ENCODE peak calls at places on chromosomes 12 and 14, in ten cellular contexts. One of them, this sample, is unnamed.

GRCh38 chr12:54294152-54294913 is 6.5 kb downstream of the NFE2 start:
- DNase-seq in fibroblast of villous mesenchyme: peak; percentile 49
- DNase-seq in esophagus squamous epithelium: no peak
- DNase-seq in astrocyte of the spinal cord: no peak
- DNase-seq in WTC11: peak; percentile 88
- DNase-seq in choroid plexus epithelial cell: peak; percentile 37
- DNase-seq in foreskin fibroblast: no peak
- DNase-seq in activated CD8-positive, alpha-beta T cell treated with anti-CD3 and anti-CD28 coated beads for 36 hours: peak; percentile 77
- DNase-seq in nephron progenitor cell: peak; percentile 44
- DNase-seq in cardiac muscle cell: peak; percentile 41
- DNase-seq in this sample: peak; percentile 72

GRCh38 chr12:55742719-55743130 is at the start of gene GDF11:
- DNase-seq in nephron progenitor cell: no peak
- DNase-seq in activated CD8-positive, alpha-beta T cell treated with anti-CD3 and anti-CD28 coated beads for 36 hours: peak; percentile 83
- DNase-seq in esophagus squamous epithelium: no peak
- DNase-seq in foreskin fibroblast: peak; percentile 74
- DNase-seq in choroid plexus epithelial cell: peak; percentile 71
- DNase-seq in fibroblast of villous mesenchyme: peak; percentile 73
- DNase-seq in WTC11: peak; percentile 79
- DNase-seq in cardiac muscle cell: peak; percentile 79
- DNase-seq in astrocyte of the spinal cord: peak; percentile 73
- DNase-seq in this sample: peak; percentile 90

GRCh38 chr12:59632408-59632807 is 36.6 kb downstream of the SLC16A7 start:
- DNase-seq in foreskin fibroblast: no peak
- DNase-seq in nephron progenitor cell: no peak
- DNase-seq in choroid plexus epithelial cell: no peak
- DNase-seq in esophagus squamous epithelium: no peak
- DNase-seq in cardiac muscle cell: peak; percentile 23
- DNase-seq in astrocyte of the spinal cord: no peak
- DNase-seq in WTC11: no peak
- DNase-seq in activated CD8-positive, alpha-beta T cell treated with anti-CD3 and anti-CD28 coated beads for 36 hours: no peak
- DNase-seq in fibroblast of villous mesenchyme: peak; percentile 38
- DNase-seq in this sample: no peak

GRCh38 chr14:90491868-90492560 is 95.2 kb downstream of the CALM1 start:
- DNase-seq in cardiac muscle cell: peak; percentile 16
- DNase-seq in nephron progenitor cell: no peak
- DNase-seq in WTC11: no peak
- DNase-seq in fibroblast of villous mesenchyme: no peak
- DNase-seq in activated CD8-positive, alpha-beta T cell treated with anti-CD3 and anti-CD28 coated beads for 36 hours: no peak
- DNase-seq in esophagus squamous epithelium: no peak
- DNase-seq in astrocyte of the spinal cord: no peak
- DNase-seq in choroid plexus epithelial cell: no peak
- DNase-seq in foreskin fibroblast: no peak
- DNase-seq in this sample: no peak

GRCh38 chr14:84458881-84459280 is 1071.1 kb upstream of the FLRT2 start:
- DNase-seq in WTC11: no peak
- DNase-seq in foreskin fibroblast: no peak
- DNase-seq in nephron progenitor cell: no peak
- DNase-seq in cardiac muscle cell: no peak
- DNase-seq in esophagus squamous epithelium: no peak
- DNase-seq in fibroblast of villous mesenchyme: no peak
- DNase-seq in activated CD8-positive, alpha-beta T cell treated with anti-CD3 and anti-CD28 coated beads for 36 hours: no peak
- DNase-seq in choroid plexus epithelial cell: no peak
- DNase-seq in astrocyte of the spinal cord: no peak
- DNase-seq in this sample: no peak

GRCh38 chr14:36820111-36820709 is 158.6 kb downstream of the PAX9 start:
- DNase-seq in foreskin fibroblast: no peak
- DNase-seq in astrocyte of the spinal cord: no peak
- DNase-seq in nephron progenitor cell: no peak
- DNase-seq in choroid plexus epithelial cell: no peak
- DNase-seq in activated CD8-positive, alpha-beta T cell treated with anti-CD3 and anti-CD28 coated beads for 36 hours: no peak
- DNase-seq in WTC11: no peak
- DNase-seq in cardiac muscle cell: no peak
- DNase-seq in esophagus squamous epithelium: no peak
- DNase-seq in fibroblast of villous mesenchyme: no peak
- DNase-seq in this sample: no peak

GRCh38 chr14:99120147-99121026 is 151.6 kb downstream of the BCL11B start:
- DNase-seq in fibroblast of villous mesenchyme: no peak
- DNase-seq in astrocyte of the spinal cord: no peak
- DNase-seq in cardiac muscle cell: no peak
- DNase-seq in choroid plexus epithelial cell: no peak
- DNase-seq in activated CD8-positive, alpha-beta T cell treated with anti-CD3 and anti-CD28 coated beads for 36 hours: no peak
- DNase-seq in nephron progenitor cell: no peak
- DNase-seq in esophagus squamous epithelium: no peak
- DNase-seq in WTC11: no peak
- DNase-seq in foreskin fibroblast: no peak
- DNase-seq in this sample: no peak

GRCh38 chr14:50520947-50521815 is 11.2 kb downstream of the MAP4K5 start:
- DNase-seq in WTC11: no peak
- DNase-seq in foreskin fibroblast: peak; percentile 74
- DNase-seq in choroid plexus epithelial cell: peak; percentile 88
- DNase-seq in fibroblast of villous mesenchyme: peak; percentile 80
- DNase-seq in esophagus squamous epithelium: no peak
- DNase-seq in nephron progenitor cell: no peak
- DNase-seq in astrocyte of the spinal cord: peak; percentile 85
- DNase-seq in cardiac muscle cell: peak; percentile 38
- DNase-seq in activated CD8-positive, alpha-beta T cell treated with anti-CD3 and anti-CD28 coated beads for 36 hours: peak; percentile 87
- DNase-seq in this sample: peak; percentile 51

GRCh38 chr14:68391292-68392014 is 401.4 kb downstream of the ZFP36L1 start:
- DNase-seq in esophagus squamous epithelium: no peak
- DNase-seq in cardiac muscle cell: peak; percentile 82
- DNase-seq in fibroblast of villous mesenchyme: no peak
- DNase-seq in foreskin fibroblast: peak; percentile 36
- DNase-seq in astrocyte of the spinal cord: peak; percentile 90
- DNase-seq in activated CD8-positive, alpha-beta T cell treated with anti-CD3 and anti-CD28 coated beads for 36 hours: no peak
- DNase-seq in nephron progenitor cell: no peak
- DNase-seq in WTC11: no peak
- DNase-seq in choroid plexus epithelial cell: peak; percentile 86
- DNase-seq in this sample: no peak

GRCh38 chr14:90551070-90551704 is 154.4 kb downstream of the CALM1 start:
- DNase-seq in choroid plexus epithelial cell: peak; percentile 36
- DNase-seq in esophagus squamous epithelium: no peak
- DNase-seq in nephron progenitor cell: no peak
- DNase-seq in cardiac muscle cell: peak; percentile 12
- DNase-seq in foreskin fibroblast: peak; percentile 17
- DNase-seq in fibroblast of villous mesenchyme: peak; percentile 36
- DNase-seq in WTC11: no peak
- DNase-seq in astrocyte of the spinal cord: peak; percentile 55
- DNase-seq in activated CD8-positive, alpha-beta T cell treated with anti-CD3 and anti-CD28 coated beads for 36 hours: no peak
- DNase-seq in this sample: no peak

GRCh38 chr14:92532490-92533163 is 19.0 kb downstream of the RIN3 start:
- DNase-seq in nephron progenitor cell: no peak
- DNase-seq in WTC11: no peak
- DNase-seq in fibroblast of villous mesenchyme: no peak
- DNase-seq in astrocyte of the spinal cord: no peak
- DNase-seq in choroid plexus epithelial cell: no peak
- DNase-seq in esophagus squamous epithelium: no peak
- DNase-seq in activated CD8-positive, alpha-beta T cell treated with anti-CD3 and anti-CD28 coated beads for 36 hours: no peak
- DNase-seq in cardiac muscle cell: no peak
- DNase-seq in foreskin fibroblast: no peak
- DNase-seq in this sample: no peak

GRCh38 chr12:57769594-57769993 is 2.3 kb downstream of the METTL1 start:
- DNase-seq in nephron progenitor cell: no peak
- DNase-seq in fibroblast of villous mesenchyme: no peak
- DNase-seq in foreskin fibroblast: no peak
- DNase-seq in cardiac muscle cell: no peak
- DNase-seq in astrocyte of the spinal cord: no peak
- DNase-seq in activated CD8-positive, alpha-beta T cell treated with anti-CD3 and anti-CD28 coated beads for 36 hours: no peak
- DNase-seq in choroid plexus epithelial cell: no peak
- DNase-seq in esophagus squamous epithelium: no peak
- DNase-seq in WTC11: no peak
- DNase-seq in this sample: no peak

GRCh38 chr14:63524537-63525155 is 18.5 kb downstream of the PPP2R5E start:
- DNase-seq in activated CD8-positive, alpha-beta T cell treated with anti-CD3 and anti-CD28 coated beads for 36 hours: peak; percentile 47
- DNase-seq in astrocyte of the spinal cord: no peak
- DNase-seq in nephron progenitor cell: no peak
- DNase-seq in fibroblast of villous mesenchyme: no peak
- DNase-seq in WTC11: no peak
- DNase-seq in cardiac muscle cell: no peak
- DNase-seq in choroid plexus epithelial cell: no peak
- DNase-seq in foreskin fibroblast: no peak
- DNase-seq in esophagus squamous epithelium: no peak
- DNase-seq in this sample: no peak

GRCh38 chr12:58915634-58916033 is 4.7 kb downstream of the LRIG3 start:
- DNase-seq in foreskin fibroblast: peak; percentile 62
- DNase-seq in nephron progenitor cell: peak; percentile 18
- DNase-seq in cardiac muscle cell: peak; percentile 64
- DNase-seq in choroid plexus epithelial cell: peak; percentile 69
- DNase-seq in activated CD8-positive, alpha-beta T cell treated with anti-CD3 and anti-CD28 coated beads for 36 hours: no peak
- DNase-seq in esophagus squamous epithelium: no peak
- DNase-seq in astrocyte of the spinal cord: peak; percentile 78
- DNase-seq in WTC11: no peak
- DNase-seq in fibroblast of villous mesenchyme: peak; percentile 89
- DNase-seq in this sample: no peak

GRCh38 chr12:7832059-7832696 is 40.5 kb downstream of the SLC2A14 start:
- DNase-seq in WTC11: peak; percentile 34
- DNase-seq in choroid plexus epithelial cell: peak; percentile 83
- DNase-seq in nephron progenitor cell: peak; percentile 21
- DNase-seq in fibroblast of villous mesenchyme: peak; percentile 69
- DNase-seq in astrocyte of the spinal cord: peak; percentile 50
- DNase-seq in foreskin fibroblast: peak; percentile 41
- DNase-seq in cardiac muscle cell: peak; percentile 78
- DNase-seq in activated CD8-positive, alpha-beta T cell treated with anti-CD3 and anti-CD28 coated beads for 36 hours: peak; percentile 38
- DNase-seq in esophagus squamous epithelium: no peak
- DNase-seq in this sample: peak; percentile 72

GRCh38 chr12:52038447-52038846 is 12.8 kb upstream of the NR4A1 start:
- DNase-seq in choroid plexus epithelial cell: peak; percentile 29
- DNase-seq in foreskin fibroblast: no peak
- DNase-seq in astrocyte of the spinal cord: peak; percentile 24
- DNase-seq in activated CD8-positive, alpha-beta T cell treated with anti-CD3 and anti-CD28 coated beads for 36 hours: no peak
- DNase-seq in WTC11: no peak
- DNase-seq in cardiac muscle cell: no peak
- DNase-seq in esophagus squamous epithelium: no peak
- DNase-seq in nephron progenitor cell: no peak
- DNase-seq in fibroblast of villous mesenchyme: no peak
- DNase-seq in this sample: no peak

GRCh38 chr12:16189849-16190248 is 87.6 kb downstream of the SLC15A5 start:
- DNase-seq in activated CD8-positive, alpha-beta T cell treated with anti-CD3 and anti-CD28 coated beads for 36 hours: no peak
- DNase-seq in astrocyte of the spinal cord: peak; percentile 20
- DNase-seq in choroid plexus epithelial cell: peak; percentile 74
- DNase-seq in foreskin fibroblast: no peak
- DNase-seq in nephron progenitor cell: no peak
- DNase-seq in WTC11: no peak
- DNase-seq in cardiac muscle cell: peak; percentile 76
- DNase-seq in esophagus squamous epithelium: no peak
- DNase-seq in fibroblast of villous mesenchyme: peak; percentile 46
- DNase-seq in this sample: no peak
- TF ChIP-seq CTCF in activated CD8-positive, alpha-beta T cell treated with anti-CD3 and anti-CD28 coated beads for 36 hours: no peak
- TF ChIP-seq CTCF in astrocyte of the spinal cord: peak; percentile 28
- TF ChIP-seq CTCF in choroid plexus epithelial cell: peak; percentile 67
- TF ChIP-seq CTCF in foreskin fibroblast: peak; percentile 9
- TF ChIP-seq CTCF in nephron progenitor cell: peak; percentile 22
- TF ChIP-seq CTCF in WTC11: no peak
- TF ChIP-seq CTCF in cardiac muscle cell: peak; percentile 62
- TF ChIP-seq CTCF in esophagus squamous epithelium: no peak
- TF ChIP-seq CTCF in fibroblast of villous mesenchyme: peak; percentile 52
- TF ChIP-seq CTCF in this sample: no peak

GRCh38 chr12:46071335-46071734 is 81.0 kb upstream of the SCAF11 start:
- DNase-seq in cardiac muscle cell: no peak
- DNase-seq in activated CD8-positive, alpha-beta T cell treated with anti-CD3 and anti-CD28 coated beads for 36 hours: no peak
- DNase-seq in nephron progenitor cell: no peak
- DNase-seq in esophagus squamous epithelium: no peak
- DNase-seq in WTC11: no peak
- DNase-seq in choroid plexus epithelial cell: no peak
- DNase-seq in fibroblast of villous mesenchyme: no peak
- DNase-seq in foreskin fibroblast: no peak
- DNase-seq in astrocyte of the spinal cord: no peak
- DNase-seq in this sample: no peak
- TF ChIP-seq CTCF in cardiac muscle cell: no peak
- TF ChIP-seq CTCF in activated CD8-positive, alpha-beta T cell treated with anti-CD3 and anti-CD28 coated beads for 36 hours: no peak
- TF ChIP-seq CTCF in nephron progenitor cell: no peak
- TF ChIP-seq CTCF in esophagus squamous epithelium: no peak
- TF ChIP-seq CTCF in WTC11: no peak
- TF ChIP-seq CTCF in choroid plexus epithelial cell: no peak
- TF ChIP-seq CTCF in fibroblast of villous mesenchyme: no peak
- TF ChIP-seq CTCF in foreskin fibroblast: no peak
- TF ChIP-seq CTCF in astrocyte of the spinal cord: no peak
- TF ChIP-seq CTCF in this sample: no peak

DNA sequence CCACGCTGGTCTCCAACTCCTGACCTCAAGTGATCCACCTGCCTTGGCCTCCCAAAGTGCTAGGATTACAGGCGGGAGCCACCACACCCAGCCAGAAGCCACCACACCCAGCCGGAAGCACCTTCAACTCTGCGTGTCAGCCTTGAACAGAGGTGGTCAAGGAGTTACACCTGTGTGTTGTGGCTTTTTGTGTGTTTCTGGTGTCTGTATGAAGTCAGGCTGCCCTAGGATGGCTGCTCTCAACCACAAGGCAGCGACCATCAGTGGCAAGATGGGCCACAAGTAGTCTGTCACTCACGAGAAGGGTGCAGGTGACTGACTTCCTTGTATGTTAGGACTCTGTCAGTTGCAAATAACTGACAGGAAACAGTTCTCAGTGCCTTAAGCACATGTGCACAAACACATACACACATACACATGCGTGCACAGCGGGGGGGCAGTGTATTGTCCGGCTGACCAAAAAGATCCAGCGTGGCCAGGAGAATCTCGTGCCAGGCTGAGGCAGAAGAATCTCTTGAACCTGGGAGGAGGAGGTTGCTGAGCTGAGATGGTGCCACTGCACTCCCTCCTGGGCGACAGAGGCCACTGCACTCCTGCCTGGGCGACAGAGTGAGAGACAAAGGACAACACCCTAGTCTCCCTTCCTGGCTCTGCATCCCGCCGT is 13.5 kb downstream of the P2RX4 start:
- DNase-seq in WTC11: no peak
- DNase-seq in fibroblast of villous mesenchyme: no peak
- DNase-seq in esophagus squamous epithelium: no peak
- DNase-seq in cardiac muscle cell: no peak
- DNase-seq in astrocyte of the spinal cord: no peak
- DNase-seq in activated CD8-positive, alpha-beta T cell treated with anti-CD3 and anti-CD28 coated beads for 36 hours: peak; percentile 58
- DNase-seq in foreskin fibroblast: no peak
- DNase-seq in choroid plexus epithelial cell: peak; percentile 38
- DNase-seq in nephron progenitor cell: no peak
- DNase-seq in this sample: peak; percentile 42
- TF ChIP-seq CTCF in WTC11: no peak
- TF ChIP-seq CTCF in fibroblast of villous mesenchyme: peak; percentile 37
- TF ChIP-seq CTCF in esophagus squamous epithelium: peak; percentile 10
- TF ChIP-seq CTCF in cardiac muscle cell: no peak
- TF ChIP-seq CTCF in astrocyte of the spinal cord: peak; percentile 29
- TF ChIP-seq CTCF in activated CD8-positive, alpha-beta T cell treated with anti-CD3 and anti-CD28 coated beads for 36 hours: peak; percentile 40
- TF ChIP-seq CTCF in foreskin fibroblast: peak; percentile 10
- TF ChIP-seq CTCF in choroid plexus epithelial cell: peak; percentile 59
- TF ChIP-seq CTCF in nephron progenitor cell: no peak
- TF ChIP-seq CTCF in this sample: peak; percentile 25

DNA sequence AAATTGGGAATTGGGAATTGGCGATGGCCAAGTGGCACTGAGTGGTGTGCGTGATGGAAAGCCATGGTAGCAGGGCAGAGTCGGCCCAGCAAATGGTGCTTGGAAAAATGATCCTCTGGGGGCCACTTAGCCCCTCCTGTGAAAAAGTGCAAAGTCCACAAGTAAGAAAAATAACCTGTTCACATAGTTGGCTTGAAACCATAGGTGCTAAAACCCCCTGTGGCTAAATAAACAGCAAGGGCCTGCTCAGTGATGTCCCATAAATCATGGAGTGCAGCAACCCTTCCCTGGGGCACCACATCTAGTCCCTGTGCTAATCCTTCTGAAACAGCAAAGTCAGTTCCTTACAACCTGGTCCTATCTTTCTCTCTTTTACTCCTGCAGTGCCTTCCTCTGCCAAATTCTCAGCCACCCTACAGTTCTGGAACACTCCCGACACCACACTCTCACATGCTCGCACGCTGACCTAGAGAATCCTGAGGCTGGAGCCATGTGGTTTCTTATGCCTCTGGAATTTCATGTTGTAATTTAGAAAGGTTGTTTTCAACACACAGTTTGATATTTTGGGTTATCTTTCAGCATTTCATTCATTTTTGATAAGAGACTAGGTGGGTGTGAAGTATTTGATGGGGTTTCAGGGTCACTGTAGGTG is 123.5 kb downstream of the SMOC1 start:
- DNase-seq in foreskin fibroblast: no peak
- DNase-seq in activated CD8-positive, alpha-beta T cell treated with anti-CD3 and anti-CD28 coated beads for 36 hours: no peak
- DNase-seq in choroid plexus epithelial cell: peak; percentile 96
- DNase-seq in WTC11: no peak
- DNase-seq in astrocyte of the spinal cord: peak; percentile 70
- DNase-seq in cardiac muscle cell: peak; percentile 38
- DNase-seq in nephron progenitor cell: no peak
- DNase-seq in esophagus squamous epithelium: no peak
- DNase-seq in fibroblast of villous mesenchyme: no peak
- DNase-seq in this sample: no peak
- TF ChIP-seq CTCF in foreskin fibroblast: no peak
- TF ChIP-seq CTCF in activated CD8-positive, alpha-beta T cell treated with anti-CD3 and anti-CD28 coated beads for 36 hours: no peak
- TF ChIP-seq CTCF in choroid plexus epithelial cell: no peak
- TF ChIP-seq CTCF in WTC11: no peak
- TF ChIP-seq CTCF in astrocyte of the spinal cord: no peak
- TF ChIP-seq CTCF in cardiac muscle cell: no peak
- TF ChIP-seq CTCF in nephron progenitor cell: no peak
- TF ChIP-seq CTCF in esophagus squamous epithelium: no peak
- TF ChIP-seq CTCF in fibroblast of villous mesenchyme: no peak
- TF ChIP-seq CTCF in this sample: no peak